ENCODE peak calls at places on chromosomes 16 and 17, in seven cellular contexts. S is body of pancreas; N is GM19239; T is NCI-H345; F is foreskin fibroblast; H is stimulated activated CD4-positive, alpha-beta T cell treated with anti-CD3 and anti-CD28 coated beads, Interleukin-15, amount 100 ng/mL, for 24 hours; G is AG10803. Z is an unnamed sample.

GRCh38 chr16:85923153-85924021 is 24.4 kb downstream of the IRF8 start:
- DNase-seq in S (no peak), N (no peak), T (no peak), F (peak), H (no peak), G (no peak), Z (no peak)

GRCh38 chr16:8764486-8765250 is 32.8 kb downstream of the TMEM186 start:
- DNase-seq in S (no peak), N (no peak), T (no peak), F (no peak), H (no peak), G (no peak), Z (no peak)

GRCh38 chr16:54582631-54583250 is 296.2 kb upstream of the IRX3 start:
- DNase-seq in S (no peak), N (no peak), T (no peak), F (no peak), H (no peak), G (no peak), Z (no peak)

GRCh38 chr17:17303847-17304490 is 796 bp downstream of the NT5M start:
- DNase-seq in S (no peak), N (no peak), T (no peak), F (no peak), H (no peak), G (no peak), Z (no peak)

GRCh38 chr17:1995321-1996242 is 29.6 kb downstream of the RTN4RL1 start:
- DNase-seq in S (peak), N (no peak), T (peak), F (peak), H (no peak), G (peak), Z (no peak)

GRCh38 chr16:4266372-4266771 is 6.5 kb downstream of the TFAP4 start:
- DNase-seq in S (no peak), N (no peak), T (no peak), F (peak), H (no peak), G (no peak), Z (no peak)

GRCh38 chr17:74514632-74515035 is 16.6 kb downstream of the CD300LB start:
- DNase-seq in S (peak), N (no peak), T (peak), F (peak), H (peak), G (no peak), Z (no peak)

GRCh38 chr17:17724307-17724921 is 43.2 kb downstream of the RAI1 start:
- DNase-seq in S (no peak), N (peak), T (peak), F (peak), H (peak), G (no peak), Z (no peak)

GRCh38 chr16:57925310-57925709 is 45.6 kb downstream of the CNGB1 start:
- DNase-seq in S (no peak), N (no peak), T (no peak), F (no peak), H (no peak), G (no peak), Z (peak)

GRCh38 chr17:76170114-76170513 is 29.1 kb upstream of the FOXJ1 start:
- DNase-seq in S (no peak), N (no peak), T (no peak), F (no peak), H (no peak), G (no peak), Z (no peak)